ENCODE peak calls at places on chromosomes 7 and 10, in nine cellular contexts. W is activated T-helper 9 cell treated with anti-CD3 and anti-CD28 coated beads, Interleukin-2, amount 50 U/mL, for 16 hours; H is EL; B is heart right ventricle; A is stromal cell of bone marrow; L is NCI-H1092 treated with DMSO at 0.1 percent for 48 hours; Z is DMS153; O is AG09319; J is T-cell. T is an unnamed sample.

GRCh38 chr10:76723781-76724336 is 913.7 kb downstream of the KCNMA1 start:
- DNase-seq in A (no peak), B (no peak), W (no peak), O (no peak), J (no peak), Z (no peak), L (no peak), H (no peak), T (no peak)

GRCh38 chr10:42937649-42938180 is 139.2 kb upstream of the RET start:
- DNase-seq in L (no peak), O (no peak), W (no peak), H (no peak), J (no peak), B (no peak), A (no peak), Z (no peak), T (no peak)

GRCh38 chr10:71134732-71135211 is 77.6 kb upstream of the UNC5B start:
- DNase-seq in B (no peak), O (no peak), L (no peak), H (no peak), J (no peak), Z (no peak), A (no peak), W (no peak), T (no peak)

GRCh38 chr10:113425596-113425995 is 127.3 kb upstream of the HABP2 start:
- DNase-seq in A (no peak), J (no peak), H (no peak), L (peak; percentile 13), B (no peak), Z (peak; percentile 35), W (no peak), O (no peak), T (peak; percentile 52)

GRCh38 chr7:44486693-44487092 is 3.8 kb downstream of the NUDCD3 start:
- DNase-seq in A (peak; percentile 31), L (no peak), Z (no peak), B (no peak), W (no peak), H (peak; percentile 13), J (no peak), O (no peak), T (peak; percentile 23)

GRCh38 chr10:99395750-99396445 is 34.5 kb downstream of the GOT1 start:
- DNase-seq in Z (peak; percentile 93), O (peak; percentile 34), W (no peak), J (no peak), H (peak; percentile 94), L (peak; percentile 25), B (no peak), A (peak; percentile 36), T (peak; percentile 88)

GRCh38 chr10:123212640-123213039 is 58.4 kb downstream of the BUB3 start:
- DNase-seq in W (no peak), A (no peak), B (no peak), O (no peak), H (no peak), L (no peak), J (no peak), Z (no peak), T (no peak)

GRCh38 chr7:39952791-39953190 is 2.7 kb downstream of the CDK13 start:
- DNase-seq in L (no peak), O (no peak), A (no peak), H (peak; percentile 13), W (no peak), Z (no peak), J (no peak), B (no peak), T (no peak)

GRCh38 chr7:98252655-98253054 is 623 bp upstream of the TECPR1 start:
- DNase-seq in B (no peak), J (no peak), W (no peak), Z (no peak), A (no peak), O (no peak), L (no peak), H (no peak), T (peak; percentile 14)

GRCh38 chr7:47328392-47329319 is 253.3 kb downstream of the TNS3 start:
- DNase-seq in B (no peak), W (no peak), Z (no peak), J (no peak), L (no peak), O (no peak), A (no peak), H (no peak), T (no peak)

GRCh38 chr7:153509763-153510162 is 542.4 kb upstream of the DPP6 start:
- DNase-seq in J (no peak), O (no peak), H (no peak), W (no peak), A (no peak), L (no peak), B (no peak), Z (no peak), T (no peak)

GRCh38 chr7:31107106-31108090 is 55.3 kb downstream of the ADCYAP1R1 start:
- DNase-seq in Z (no peak), A (no peak), J (no peak), H (no peak), O (no peak), W (no peak), B (no peak), L (no peak), T (no peak)

GRCh38 chr7:112790651-112790973 is 419 bp upstream of the TMEM168 start:
- DNase-seq in L (no peak), A (no peak), Z (no peak), W (no peak), H (no peak), J (no peak), O (no peak), B (no peak), T (no peak)

GRCh38 chr7:140174217-140174616 is 2.6 kb downstream of the KDM7A start:
- DNase-seq in W (no peak), O (no peak), J (no peak), L (no peak), H (no peak), Z (no peak), A (no peak), B (no peak), T (no peak)

GRCh38 chr7:36175872-36176271 is 22.8 kb downstream of the EEPD1 start:
- DNase-seq in W (no peak), O (no peak), B (peak; percentile 41), L (no peak), A (no peak), J (no peak), H (no peak), Z (no peak), T (no peak)

GRCh38 chr7:82234457-82235049 is 209.0 kb downstream of the CACNA2D1 start:
- DNase-seq in L (peak; percentile 80), Z (peak; percentile 11), W (no peak), J (no peak), O (peak; percentile 24), B (no peak), H (peak; percentile 44), A (peak; percentile 38), T (peak; percentile 54)

GRCh38 chr7:67724435-67724834 is 727.8 kb downstream of the TYW1 start:
- DNase-seq in B (no peak), H (no peak), J (no peak), Z (no peak), A (no peak), L (no peak), W (no peak), O (no peak), T (no peak)

GRCh38 chr7:22137026-22137425 is 191.3 kb upstream of the CDCA7L start:
- DNase-seq in L (no peak), H (peak; percentile 75), A (no peak), J (no peak), B (no peak), Z (no peak), W (no peak), O (no peak), T (peak; percentile 87)

GRCh38 chr10:102628451-102628911 is 15.8 kb upstream of the TRIM8 start:
- DNase-seq in B (peak; percentile 85), W (no peak), Z (peak; percentile 12), J (no peak), O (no peak), H (peak; percentile 62), A (no peak), L (peak; percentile 9), T (no peak)